ENCODE peak calls at places on chromosomes 3 and 15, in six cellular contexts. P, Y, L, B, T and M are unnamed samples.

GRCh38 chr3:147393261-147393964 is 12.9 kb downstream of the ZIC4 start:
- DNase-seq in P (no peak), Y (peak), L (no peak), B (no peak), T (no peak), M (peak)

GRCh38 chr3:96200897-96201296 is 613.5 kb upstream of the EPHA6 start:
- DNase-seq in P (no peak), Y (no peak), L (no peak), B (no peak), T (no peak), M (no peak)

GRCh38 chr15:66821307-66821706 is 119.3 kb downstream of the SMAD6 start:
- DNase-seq in P (no peak), Y (no peak), L (no peak), B (no peak), T (no peak), M (no peak)

GRCh38 chr15:73026496-73027054 is 25.7 kb upstream of the NEO1 start:
- DNase-seq in P (no peak), Y (no peak), L (no peak), B (no peak), T (no peak), M (no peak)

GRCh38 chr3:138593488-138594149 is 441 bp downstream of the CEP70 start:
- DNase-seq in P (no peak), Y (no peak), L (no peak), B (no peak), T (peak), M (no peak)

GRCh38 chr15:85354432-85354831 is 26.0 kb upstream of the AKAP13 start:
- DNase-seq in P (no peak), Y (no peak), L (no peak), B (no peak), T (no peak), M (no peak)

GRCh38 chr15:101120961-101121360 is 130.9 kb downstream of the CHSY1 start:
- DNase-seq in P (no peak), Y (no peak), L (no peak), B (no peak), T (no peak), M (peak)

GRCh38 chr15:70200511-70200991 is 102.8 kb upstream of the TLE3 start:
- DNase-seq in P (no peak), Y (no peak), L (no peak), B (no peak), T (no peak), M (peak)

GRCh38 chr3:146554168-146554760 is 9.9 kb upstream of the PLSCR1 start:
- DNase-seq in P (no peak), Y (no peak), L (no peak), B (no peak), T (no peak), M (no peak)

GRCh38 chr3:20832963-20833362 is 647.0 kb upstream of the SGO1 start:
- DNase-seq in P (no peak), Y (no peak), L (no peak), B (no peak), T (no peak), M (no peak)

GRCh38 chr15:70589221-70589620 is 174.1 kb downstream of the UACA start:
- DNase-seq in P (no peak), Y (no peak), L (no peak), B (no peak), T (no peak), M (no peak)

GRCh38 chr3:123817413-123817812 is 66.7 kb downstream of the MYLK start:
- DNase-seq in P (no peak), Y (no peak), L (no peak), B (no peak), T (no peak), M (no peak)

GRCh38 chr3:145903472-145904013 is 257.4 kb downstream of the PLOD2 start:
- DNase-seq in P (no peak), Y (no peak), L (no peak), B (no peak), T (no peak), M (no peak)

GRCh38 chr3:73602171-73602570 is 22.6 kb downstream of the PDZRN3 start:
- DNase-seq in P (no peak), Y (no peak), L (peak), B (no peak), T (no peak), M (no peak)

GRCh38 chr15:60511351-60512157 is 32.6 kb upstream of the ICE2 start:
- DNase-seq in P (no peak), Y (no peak), L (no peak), B (no peak), T (no peak), M (no peak)

GRCh38 chr15:58190419-58190818 is 52.2 kb downstream of the AQP9 start:
- DNase-seq in P (no peak), Y (no peak), L (no peak), B (no peak), T (no peak), M (no peak)

GRCh38 chr15:67690936-67691335 is 134.4 kb upstream of the SKOR1 start:
- DNase-seq in P (no peak), Y (no peak), L (no peak), B (no peak), T (no peak), M (no peak)

GRCh38 chr15:35753486-35753885 is 207.5 kb upstream of the DPH6 start:
- DNase-seq in P (no peak), Y (no peak), L (no peak), B (no peak), T (no peak), M (no peak)

GRCh38 chr3:32862247-32863013 is 44.6 kb downstream of the TRIM71 start:
- DNase-seq in P (no peak), Y (no peak), L (no peak), B (no peak), T (no peak), M (no peak)

GRCh38 chr3:148791955-148792354 is 35.7 kb upstream of the CPB1 start:
- DNase-seq in P (no peak), Y (no peak), L (no peak), B (no peak), T (no peak), M (no peak)

GRCh38 chr15:61155741-61156700 is 73.1 kb downstream of the RORA start:
- DNase-seq in P (no peak), Y (no peak), L (peak), B (no peak), T (no peak), M (no peak)

GRCh38 chr3:59480486-59480995 is 430.7 kb upstream of the CFAP20DC start:
- DNase-seq in P (no peak), Y (no peak), L (no peak), B (no peak), T (no peak), M (no peak)

GRCh38 chr3:16063603-16064002 is 110.9 kb upstream of the GALNT15 start:
- DNase-seq in P (no peak), Y (no peak), L (no peak), B (peak), T (no peak), M (no peak)

GRCh38 chr3:100413619-100414018 is 12.3 kb downstream of the LNP1 start:
- DNase-seq in P (no peak), Y (no peak), L (no peak), B (no peak), T (no peak), M (no peak)

GRCh38 chr3:29333520-29333919 is 52.6 kb downstream of the RBMS3 start:
- DNase-seq in P (no peak), Y (no peak), L (no peak), B (no peak), T (no peak), M (no peak)

GRCh38 chr15:64583519-64583918 is 123.1 kb downstream of the ZNF609 start:
- DNase-seq in P (no peak), Y (no peak), L (no peak), B (no peak), T (no peak), M (no peak)

GRCh38 chr3:126537730-126538281 is 13.9 kb downstream of the CHST13 start:
- DNase-seq in P (no peak), Y (no peak), L (peak), B (no peak), T (no peak), M (peak)

GRCh38 chr15:55108858-55109518 is 87.8 kb downstream of the RSL24D1 start:
- DNase-seq in P (peak), Y (peak), L (peak), B (peak), T (peak), M (peak)

GRCh38 chr3:197547618-197548017 is 8.2 kb downstream of the BDH1 start:
- DNase-seq in P (no peak), Y (peak), L (no peak), B (no peak), T (peak), M (peak)
- H3K4me3 ChIP-seq in P (no peak), Y (no peak), L (no peak), B (no peak), T (no peak), M (no peak)

DNA sequence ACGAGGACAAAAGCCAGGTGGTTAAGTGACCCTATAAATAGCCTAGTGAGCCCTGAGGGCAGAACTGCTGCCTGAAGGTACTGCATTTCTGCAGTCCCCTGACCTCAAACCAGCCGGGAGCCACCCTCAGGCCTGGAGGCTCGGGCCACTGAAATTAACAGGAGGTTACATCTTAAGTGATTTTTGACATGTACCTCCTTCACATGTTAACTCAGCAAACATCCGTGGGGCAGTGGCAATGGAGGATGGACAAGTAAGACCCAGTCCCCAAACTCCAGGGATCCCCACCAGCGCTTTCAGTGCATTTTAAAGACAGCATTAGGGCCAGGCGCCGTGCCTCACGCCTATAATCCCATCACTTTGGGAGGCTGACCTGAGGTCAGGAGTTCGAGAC is 26.2 kb downstream of the PSTPIP1 start:
- DNase-seq in P (no peak), Y (no peak), L (peak), B (no peak), T (no peak), M (no peak)
- TF ChIP-seq CTCF in P (no peak), Y (no peak), L (no peak), B (no peak), T (no peak), M (no peak)

DNA sequence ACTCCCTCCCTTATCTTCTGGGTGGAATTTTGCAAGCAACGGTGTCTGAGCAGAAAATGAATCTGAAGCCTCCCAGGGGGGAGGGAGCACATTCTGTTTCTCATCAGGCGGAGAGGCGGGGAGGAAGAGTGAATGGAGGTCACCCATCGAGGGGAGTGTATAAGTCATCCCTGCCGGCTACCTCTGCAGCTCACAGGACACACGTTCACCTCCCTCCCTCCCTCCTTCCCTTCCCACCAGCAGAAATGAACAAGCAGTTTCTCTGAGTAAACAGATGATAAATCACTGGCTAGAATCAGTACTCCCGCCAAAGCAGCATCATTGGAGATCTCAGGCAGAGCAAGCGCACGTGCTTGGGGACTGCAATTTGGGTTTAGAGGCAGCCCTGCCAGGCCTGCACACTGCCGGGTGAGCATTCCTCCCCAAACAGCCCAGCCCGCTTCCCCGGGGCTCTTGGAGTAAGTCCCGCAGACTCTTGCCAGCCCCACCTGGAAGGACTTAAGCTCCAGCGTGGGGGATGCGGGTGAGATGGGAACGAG is 38.3 kb downstream of the CPN2 start:
- DNase-seq in P (no peak), Y (peak), L (no peak), B (peak), T (peak), M (no peak)
- H3K27ac ChIP-seq in P (no peak), Y (no peak), L (no peak), B (peak), T (peak), M (no peak)

GRCh38 chr3:12471228-12471627 is 13.1 kb upstream of the TSEN2 start:
- DNase-seq in P (no peak), Y (no peak), L (no peak), B (no peak), T (peak), M (no peak)

GRCh38 chr3:12470680-12471079 is 13.6 kb upstream of the TSEN2 start:
- DNase-seq in P (no peak), Y (no peak), L (no peak), B (no peak), T (no peak), M (no peak)

GRCh38 chr3:12472000-12472399 is 12.3 kb upstream of the TSEN2 start:
- DNase-seq in P (no peak), Y (no peak), L (no peak), B (no peak), T (no peak), M (no peak)

GRCh38 chr3:12472796-12473195 is 11.5 kb upstream of the TSEN2 start:
- DNase-seq in P (no peak), Y (no peak), L (no peak), B (no peak), T (no peak), M (no peak)

GRCh38 chr3:12473503-12473902 is 10.8 kb upstream of the TSEN2 start:
- DNase-seq in P (no peak), Y (no peak), L (no peak), B (no peak), T (no peak), M (no peak)
- H3K4me3 ChIP-seq in P (no peak), Y (no peak), L (no peak), B (no peak), T (no peak), M (no peak)

GRCh38 chr3:81242871-81243270 is 518.6 kb downstream of the GBE1 start:
- DNase-seq in P (no peak), Y (no peak), L (no peak), B (no peak), T (no peak), M (no peak)
- TF ChIP-seq CTCF in P (no peak), Y (peak), L (no peak), B (peak), T (peak), M (peak)

DNA sequence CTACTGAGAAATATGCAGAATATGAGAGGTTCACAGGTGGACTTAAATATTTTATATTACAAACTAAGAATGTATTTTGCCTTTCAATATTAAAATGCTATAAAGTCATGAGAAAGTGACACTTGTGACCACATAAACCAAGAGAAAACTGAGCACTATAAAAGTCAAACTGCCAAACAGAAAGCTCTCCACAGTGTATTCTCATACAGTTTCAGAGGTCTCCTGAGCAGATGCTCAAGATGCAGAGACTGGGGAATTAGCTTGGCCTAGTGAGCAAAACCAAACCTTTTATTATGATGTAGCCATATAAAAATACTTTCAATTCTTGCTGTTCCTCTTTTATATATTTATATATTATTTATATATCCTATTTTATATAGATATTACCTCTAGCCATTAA is 227.8 kb downstream of the TBC1D5 start:
- DNase-seq in P (no peak), Y (no peak), L (no peak), B (no peak), T (no peak), M (no peak)
- H3K27ac ChIP-seq in P (no peak), Y (no peak), L (no peak), B (no peak), T (no peak), M (no peak)

DNA sequence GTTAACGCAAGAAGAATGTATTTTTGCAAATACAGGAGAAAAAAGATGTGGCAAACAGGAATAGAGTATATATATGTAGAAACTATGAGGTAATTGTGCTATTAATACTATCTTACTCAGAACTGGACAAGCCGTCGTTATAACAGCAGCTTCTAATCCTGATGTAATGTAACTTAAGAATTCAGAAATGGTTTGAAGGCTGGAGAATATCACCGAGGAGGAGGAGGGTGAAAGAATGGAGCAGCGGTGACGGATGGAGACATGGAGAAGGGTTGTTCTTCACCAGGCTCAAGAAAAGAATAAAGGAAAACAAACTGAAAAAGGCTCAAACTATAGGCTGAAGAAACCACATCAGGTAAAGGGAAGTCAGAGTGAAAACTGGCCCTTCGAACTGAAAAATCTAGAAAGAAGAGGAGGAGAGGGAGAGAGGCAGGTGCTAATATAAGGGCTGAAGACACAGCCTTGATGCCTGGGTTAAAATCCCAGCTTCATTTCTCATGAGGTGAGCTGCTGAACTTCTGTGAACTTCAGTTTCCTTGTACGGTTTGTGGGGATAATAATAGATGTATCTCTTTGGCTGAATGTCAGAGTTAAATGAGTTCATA is 44.0 kb downstream of the GOLIM4 start:
- DNase-seq in P (no peak), Y (no peak), L (no peak), B (no peak), T (no peak), M (no peak)
- H3K4me3 ChIP-seq in P (peak), Y (no peak), L (peak), B (no peak), T (no peak), M (no peak)

GRCh38 chr3:156743859-156744258 is 69.5 kb downstream of the TIPARP start:
- DNase-seq in P (no peak), Y (peak), L (no peak), B (no peak), T (no peak), M (no peak)
- TF ChIP-seq CTCF in P (no peak), Y (peak), L (no peak), B (no peak), T (no peak), M (no peak)

GRCh38 chr3:171380711-171381435 is 79.3 kb downstream of the TNIK start:
- DNase-seq in P (no peak), Y (no peak), L (no peak), B (no peak), T (no peak), M (no peak)

GRCh38 chr3:171383206-171384018 is 76.8 kb downstream of the TNIK start:
- DNase-seq in P (no peak), Y (peak), L (no peak), B (peak), T (no peak), M (no peak)

GRCh38 chr3:171385086-171385485 is 75.1 kb downstream of the TNIK start:
- DNase-seq in P (no peak), Y (no peak), L (no peak), B (no peak), T (no peak), M (no peak)

GRCh38 chr3:171387047-171387446 is 73.2 kb downstream of the TNIK start:
- DNase-seq in P (no peak), Y (no peak), L (no peak), B (no peak), T (no peak), M (no peak)

GRCh38 chr3:171384101-171384891 is 75.9 kb downstream of the TNIK start:
- DNase-seq in P (no peak), Y (no peak), L (no peak), B (no peak), T (no peak), M (no peak)
- H3K27ac ChIP-seq in P (no peak), Y (no peak), L (no peak), B (peak), T (no peak), M (no peak)